ENCODE peak calls at places on chromosomes 2 and 18, in five cellular contexts. One of them, this sample, is unnamed.

GRCh38 chr2:38556007-38556801 is 46.5 kb downstream of the HNRNPLL start:
- DNase-seq in K562: no peak
- DNase-seq in HCT116: no peak
- DNase-seq in HepG2: no peak
- DNase-seq in H1: no peak
- DNase-seq in this sample: no peak

GRCh38 chr18:55833543-55833942 is 245.6 kb upstream of the TCF4 start:
- DNase-seq in HCT116: no peak
- DNase-seq in H1: no peak
- DNase-seq in HepG2: no peak
- DNase-seq in K562: no peak
- DNase-seq in this sample: no peak

GRCh38 chr2:112155331-112156151 is 17.4 kb downstream of the FBLN7 start:
- DNase-seq in HCT116: no peak
- DNase-seq in HepG2: no peak
- DNase-seq in K562: no peak
- DNase-seq in H1: no peak
- DNase-seq in this sample: no peak

GRCh38 chr2:100580474-100581264 is 17.9 kb downstream of the PDCL3 start:
- DNase-seq in HCT116: no peak
- DNase-seq in H1: no peak
- DNase-seq in HepG2: no peak
- DNase-seq in K562: no peak
- DNase-seq in this sample: peak; percentile 48

GRCh38 chr2:226378733-226379132 is 420.9 kb downstream of the IRS1 start:
- DNase-seq in HCT116: no peak
- DNase-seq in HepG2: no peak
- DNase-seq in K562: no peak
- DNase-seq in H1: no peak
- DNase-seq in this sample: no peak

GRCh38 chr2:223597071-223597470 is 5.1 kb downstream of the SCG2 start:
- DNase-seq in HCT116: no peak
- DNase-seq in K562: no peak
- DNase-seq in H1: no peak
- DNase-seq in HepG2: no peak
- DNase-seq in this sample: no peak

GRCh38 chr2:179440642-179441251 is 176.1 kb upstream of the SESTD1 start:
- DNase-seq in HCT116: peak; percentile 34
- DNase-seq in K562: peak; percentile 48
- DNase-seq in HepG2: peak; percentile 34
- DNase-seq in H1: no peak
- DNase-seq in this sample: no peak

GRCh38 chr2:219299372-219299760 is 9.8 kb downstream of the PTPRN start:
- DNase-seq in K562: no peak
- DNase-seq in HCT116: no peak
- DNase-seq in H1: no peak
- DNase-seq in HepG2: no peak
- DNase-seq in this sample: no peak

GRCh38 chr18:9987931-9988330 is 74.1 kb downstream of the VAPA start:
- DNase-seq in HepG2: peak; percentile 41
- DNase-seq in K562: no peak
- DNase-seq in HCT116: no peak
- DNase-seq in H1: no peak
- DNase-seq in this sample: no peak

DNA sequence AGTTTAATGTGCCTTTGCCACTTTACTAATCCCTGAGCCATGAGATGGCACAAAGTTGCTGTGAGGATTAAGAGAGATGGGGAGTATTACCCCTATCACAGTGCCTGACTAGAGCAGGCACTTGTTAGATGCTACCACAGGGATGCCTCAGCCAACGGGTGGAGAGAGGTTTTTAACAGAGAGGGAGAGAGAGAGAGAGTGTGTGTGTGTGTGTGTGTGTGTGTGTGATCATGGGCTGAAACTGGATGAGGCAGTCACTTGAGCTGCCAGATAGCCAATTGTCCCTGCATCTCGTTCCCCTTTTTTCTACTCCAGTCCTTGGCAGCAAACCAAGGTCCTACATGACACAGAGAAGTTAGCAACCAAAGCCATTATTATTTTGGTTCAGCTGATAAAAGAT is 3.0 kb downstream of the CD8A start:
- DNase-seq in HCT116: no peak
- DNase-seq in HepG2: no peak
- DNase-seq in H1: no peak
- DNase-seq in K562: no peak
- DNase-seq in this sample: no peak
- TF ChIP-seq EZH2 in HCT116: no peak
- TF ChIP-seq EZH2 in HepG2: no peak
- TF ChIP-seq EZH2 in H1: no peak
- TF ChIP-seq EZH2 in K562: no peak
- TF ChIP-seq EZH2 in this sample: no peak

DNA sequence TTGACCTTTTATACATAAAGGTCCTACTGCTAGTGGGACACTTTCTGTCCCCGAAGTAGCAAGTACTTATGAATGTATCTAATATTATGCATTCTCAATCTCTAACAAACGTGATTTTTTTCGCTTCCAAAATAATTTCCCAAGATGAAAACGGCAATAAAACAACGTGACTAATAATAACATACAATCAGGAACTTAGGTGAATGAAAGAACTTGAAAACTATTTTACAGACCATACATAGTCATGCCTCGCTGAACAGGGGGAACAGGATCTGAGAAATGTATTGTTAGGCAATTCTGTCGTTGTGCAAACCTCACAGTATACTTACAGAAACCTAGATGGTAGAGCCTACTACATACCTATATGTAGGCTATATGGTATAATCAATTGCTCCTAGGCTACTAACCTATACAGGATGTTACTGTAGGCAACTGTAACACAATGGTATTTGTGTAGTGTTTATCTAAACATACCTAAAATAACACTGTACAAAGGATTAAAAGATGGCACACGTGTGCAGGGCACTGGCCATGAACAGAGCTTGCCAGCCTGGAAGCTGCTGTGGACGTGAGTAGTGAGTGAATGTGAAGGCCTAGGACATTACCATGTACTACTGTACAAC is 2.5 kb downstream of the RTN4 start:
- DNase-seq in HCT116: no peak
- DNase-seq in H1: no peak
- DNase-seq in HepG2: peak; percentile 71
- DNase-seq in K562: peak; percentile 55
- DNase-seq in this sample: no peak
- TF ChIP-seq JUND in HCT116: no peak
- TF ChIP-seq JUND in H1: no peak
- TF ChIP-seq JUND in HepG2: no peak
- TF ChIP-seq JUND in K562: no peak
- TF ChIP-seq JUND in this sample: no peak

DNA sequence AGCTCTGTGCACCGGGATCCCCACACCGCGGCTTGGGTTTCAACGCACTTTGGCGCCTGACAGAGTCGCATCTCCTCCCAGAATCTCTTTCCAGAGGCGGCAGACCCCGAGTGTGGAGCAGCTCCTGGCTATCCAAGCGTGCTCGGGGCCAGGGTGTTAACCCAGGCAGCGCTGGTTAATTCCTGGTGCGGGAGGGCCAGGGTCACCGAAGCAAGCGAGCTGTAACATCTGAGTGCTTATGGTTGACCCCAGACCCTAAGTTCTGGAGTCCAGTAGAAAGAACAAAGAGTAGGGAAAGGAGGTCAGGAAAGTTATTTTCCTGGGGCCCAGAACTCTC is 566 bp upstream of the OSR1 start:
- DNase-seq in H1: no peak
- DNase-seq in HCT116: no peak
- DNase-seq in HepG2: no peak
- DNase-seq in K562: no peak
- DNase-seq in this sample: no peak
- TF ChIP-seq EZH2 in H1: no peak
- TF ChIP-seq EZH2 in HCT116: no peak
- TF ChIP-seq EZH2 in HepG2: no peak
- TF ChIP-seq EZH2 in K562: no peak
- TF ChIP-seq EZH2 in this sample: no peak

GRCh38 chr2:160175169-160176130 is 24.6 kb downstream of the ITGB6 start:
- DNase-seq in HCT116: no peak
- DNase-seq in HepG2: no peak
- DNase-seq in H1: no peak
- DNase-seq in K562: no peak
- DNase-seq in this sample: no peak
- TF ChIP-seq JUND in HCT116: no peak
- TF ChIP-seq JUND in HepG2: no peak
- TF ChIP-seq JUND in H1: no peak
- TF ChIP-seq JUND in K562: no peak
- TF ChIP-seq JUND in this sample: no peak

GRCh38 chr2:70768585-70769085 is 635 bp upstream of the ADD2 start:
- DNase-seq in K562: no peak
- DNase-seq in H1: no peak
- DNase-seq in HepG2: no peak
- DNase-seq in HCT116: no peak
- DNase-seq in this sample: no peak

GRCh38 chr2:70765507-70765906 is 2.5 kb downstream of the ADD2 start:
- DNase-seq in HepG2: no peak
- DNase-seq in K562: no peak
- DNase-seq in H1: no peak
- DNase-seq in HCT116: no peak
- DNase-seq in this sample: no peak

GRCh38 chr2:70766357-70767093 is 1.5 kb downstream of the ADD2 start:
- DNase-seq in H1: no peak
- DNase-seq in HCT116: no peak
- DNase-seq in HepG2: no peak
- DNase-seq in K562: no peak
- DNase-seq in this sample: no peak

GRCh38 chr2:70767699-70768584 is at the start of gene ADD2:
- DNase-seq in HCT116: no peak
- DNase-seq in H1: no peak
- DNase-seq in HepG2: no peak
- DNase-seq in K562: peak; percentile 78
- DNase-seq in this sample: no peak

GRCh38 chr2:70767094-70767698 is 804 bp downstream of the ADD2 start:
- DNase-seq in K562: peak; percentile 55
- DNase-seq in HepG2: no peak
- DNase-seq in HCT116: no peak
- DNase-seq in H1: peak; percentile 65
- DNase-seq in this sample: no peak
- TF ChIP-seq EZH2 in K562: no peak
- TF ChIP-seq EZH2 in HepG2: no peak
- TF ChIP-seq EZH2 in HCT116: no peak
- TF ChIP-seq EZH2 in H1: no peak
- TF ChIP-seq EZH2 in this sample: no peak

DNA sequence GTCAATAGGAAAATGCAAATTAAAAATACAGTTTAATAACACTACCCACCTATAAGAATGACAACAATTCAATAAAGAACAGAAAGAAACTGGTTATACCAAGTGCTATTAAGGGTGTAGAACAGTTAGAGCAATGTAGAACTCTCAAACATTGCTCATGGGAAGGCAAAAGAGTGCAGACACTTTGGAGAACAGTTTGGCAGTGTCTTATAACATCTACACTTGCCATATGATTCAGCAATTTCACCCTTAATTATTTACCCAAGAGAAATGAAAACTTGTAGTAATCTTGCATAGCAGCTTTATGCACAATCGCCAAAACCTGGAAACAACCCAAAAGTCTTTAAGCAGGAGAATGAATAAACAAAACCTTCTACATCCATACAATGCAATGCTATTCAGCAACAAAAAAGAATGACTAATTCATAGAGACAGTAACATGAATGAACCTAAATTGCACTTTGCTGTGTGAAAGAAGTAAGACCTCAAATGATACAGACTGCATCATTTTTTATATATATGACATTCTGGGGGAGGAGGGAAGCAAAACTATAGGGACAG is 455.2 kb downstream of the THSD7B start:
- DNase-seq in K562: no peak
- DNase-seq in H1: no peak
- DNase-seq in HCT116: no peak
- DNase-seq in HepG2: no peak
- DNase-seq in this sample: no peak
- TF ChIP-seq JUND in K562: no peak
- TF ChIP-seq JUND in H1: no peak
- TF ChIP-seq JUND in HCT116: no peak
- TF ChIP-seq JUND in HepG2: no peak
- TF ChIP-seq JUND in this sample: no peak

DNA sequence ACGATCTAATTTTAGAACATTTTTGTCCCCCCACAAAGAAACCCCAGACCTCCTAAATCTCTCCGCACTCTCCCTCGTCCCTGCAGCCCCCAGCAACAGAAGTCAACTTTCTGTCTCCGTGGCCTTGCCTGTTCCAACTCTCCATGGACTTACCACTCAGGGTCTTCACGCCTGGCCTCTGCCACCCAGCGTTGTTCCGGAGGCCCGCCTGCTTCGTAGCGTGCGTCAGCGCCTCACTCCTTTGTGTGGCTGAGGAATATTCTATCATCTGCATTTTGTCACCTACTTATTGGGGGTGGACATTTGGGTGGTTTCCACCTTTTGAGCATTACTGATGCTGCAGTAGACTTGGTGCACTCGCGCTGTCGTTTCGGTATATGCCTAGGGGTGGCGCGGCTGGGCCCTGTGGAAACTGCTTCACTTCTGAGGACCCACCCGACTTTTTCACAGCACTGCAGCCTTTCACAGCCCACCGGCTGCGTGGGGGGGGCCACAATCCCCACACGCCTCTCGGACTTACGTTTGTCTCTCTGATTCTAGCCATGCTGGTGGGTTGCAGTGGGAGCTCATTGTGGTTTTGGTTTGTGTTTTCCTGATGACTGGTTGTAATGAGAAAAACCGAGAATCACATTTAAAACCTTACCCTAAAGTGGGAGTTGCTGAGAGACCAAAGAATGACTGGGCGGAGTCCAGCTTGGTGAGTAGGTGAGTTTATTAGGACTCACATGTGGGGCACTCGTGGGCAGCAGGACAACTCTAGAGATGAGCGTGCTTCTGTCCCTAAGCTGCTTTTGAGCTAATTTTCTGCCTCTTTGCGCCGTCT is 1.4 kb upstream of the HSBP1L1 start:
- DNase-seq in HCT116: no peak
- DNase-seq in H1: no peak
- DNase-seq in K562: no peak
- DNase-seq in HepG2: no peak
- DNase-seq in this sample: peak; percentile 84
- TF ChIP-seq EZH2 in HCT116: no peak
- TF ChIP-seq EZH2 in H1: no peak
- TF ChIP-seq EZH2 in K562: no peak
- TF ChIP-seq EZH2 in HepG2: no peak
- TF ChIP-seq EZH2 in this sample: no peak